ENCODE peak calls at places on chromosome 12, in ten cellular contexts. P, E, N, W, U, L, F, V, S and J are unnamed samples.

GRCh38 chr12:93918262-93918661 is 230.1 kb upstream of the PLXNC1 start:
- DNase-seq in N (no peak), E (no peak), P (no peak), V (no peak), S (no peak), U (no peak), L (no peak), W (no peak), F (no peak), J (peak)

GRCh38 chr12:101414533-101415119 is 7.1 kb upstream of the ARL1 start:
- DNase-seq in E (peak), S (peak), P (no peak), L (no peak), F (peak), N (peak), W (no peak), U (peak), V (peak), J (peak)

GRCh38 chr12:131136539-131136872 is 182.8 kb downstream of the ADGRD1 start:
- DNase-seq in U (no peak), S (no peak), P (no peak), V (no peak), E (no peak), L (no peak), F (no peak), W (no peak), N (no peak), J (no peak)

GRCh38 chr12:13390381-13390856 is 193.9 kb downstream of the EMP1 start:
- DNase-seq in S (no peak), L (no peak), U (peak), F (no peak), W (no peak), N (no peak), V (peak), P (no peak), E (peak), J (peak)

GRCh38 chr12:109670647-109671046 is 43.0 kb upstream of the FAM222A start:
- DNase-seq in N (no peak), F (no peak), W (no peak), S (no peak), U (no peak), L (no peak), P (no peak), V (no peak), E (no peak), J (no peak)

GRCh38 chr12:76003263-76003640 is 28.3 kb downstream of the PHLDA1 start:
- DNase-seq in S (no peak), V (no peak), L (no peak), N (no peak), P (no peak), U (no peak), E (no peak), F (no peak), W (no peak), J (no peak)

GRCh38 chr12:11650697-11651281 is 1.3 kb downstream of the ETV6 start:
- DNase-seq in V (peak), N (no peak), W (no peak), U (peak), S (no peak), F (peak), P (peak), L (no peak), E (no peak), J (peak)

GRCh38 chr12:111715242-111715641 is 29.4 kb downstream of the ACAD10 start:
- DNase-seq in S (peak), N (peak), P (no peak), U (peak), L (no peak), F (no peak), W (no peak), V (no peak), E (no peak), J (peak)

GRCh38 chr12:47190271-47190750 is 110.6 kb upstream of the AMIGO2 start:
- DNase-seq in F (no peak), S (no peak), U (no peak), L (no peak), P (peak), E (no peak), V (no peak), W (no peak), N (no peak), J (peak)

GRCh38 chr12:52211716-52212585 is 20.1 kb upstream of the KRT80 start:
- DNase-seq in V (no peak), E (no peak), S (no peak), U (no peak), N (no peak), P (no peak), L (no peak), W (no peak), F (no peak), J (no peak)

GRCh38 chr12:92337128-92337527 is 191.5 kb upstream of the BTG1 start:
- DNase-seq in U (no peak), P (no peak), V (no peak), W (no peak), N (no peak), E (no peak), F (no peak), S (no peak), L (no peak), J (no peak)

GRCh38 chr12:111295176-111295575 is 73.7 kb downstream of the PHETA1 start:
- DNase-seq in L (no peak), W (no peak), P (no peak), E (no peak), U (no peak), N (no peak), F (no peak), V (no peak), S (no peak), J (no peak)

GRCh38 chr12:104886418-104887401 is 71.4 kb downstream of the SLC41A2 start:
- DNase-seq in U (no peak), N (peak), S (no peak), P (no peak), L (no peak), W (no peak), V (no peak), E (no peak), F (no peak), J (peak)

GRCh38 chr12:56601503-56601902 is 28.6 kb downstream of the BAZ2A start:
- DNase-seq in F (peak), N (no peak), L (peak), S (no peak), V (no peak), U (no peak), W (no peak), P (peak), E (no peak), J (no peak)

GRCh38 chr12:56326126-56326525 is 7.7 kb downstream of the PAN2 start:
- DNase-seq in N (no peak), L (no peak), S (no peak), W (no peak), P (no peak), U (no peak), F (no peak), V (no peak), E (no peak), J (no peak)

GRCh38 chr12:75613981-75614380 is 102.6 kb upstream of the KRR1 start:
- DNase-seq in N (no peak), E (no peak), P (no peak), S (no peak), W (no peak), U (no peak), F (no peak), L (no peak), V (no peak), J (no peak)

GRCh38 chr12:31868980-31869379 is 90.2 kb upstream of the RESF1 start:
- DNase-seq in W (no peak), S (no peak), E (no peak), N (no peak), V (no peak), L (no peak), P (no peak), F (peak), U (peak), J (peak)

GRCh38 chr12:15625075-15625474 is 164.1 kb downstream of the EPS8 start:
- DNase-seq in S (no peak), W (no peak), P (no peak), L (no peak), V (no peak), U (no peak), F (no peak), N (no peak), E (no peak), J (no peak)